ENCODE peak calls at places on chromosomes 2 and 18, in five cellular contexts. S is foreskin keratinocyte; M is activated CD4-positive, CD25-positive, alpha-beta regulatory T cell; J is ovary; O is mesenteric fat pad. F is an unnamed sample.

GRCh38 chr2:185318271-185318724 is 420.3 kb upstream of the FSIP2 start:
- DNase-seq in J (no peak), S (peak), M (no peak), O (no peak), F (no peak)

GRCh38 chr2:32711219-32711618 is 83.4 kb downstream of the TTC27 start:
- DNase-seq in M (no peak), S (peak), J (no peak), O (no peak), F (no peak)

GRCh38 chr18:77821892-77822291 is 572.2 kb downstream of the GALR1 start:
- DNase-seq in J (no peak), O (no peak), S (no peak), M (no peak), F (no peak)

GRCh38 chr2:119638891-119639539 is 40.0 kb upstream of the TMEM177 start:
- DNase-seq in J (no peak), O (no peak), M (no peak), S (no peak), F (no peak)

GRCh38 chr2:170300993-170301392 is 123.0 kb downstream of the MYO3B start:
- DNase-seq in O (no peak), S (no peak), J (no peak), M (no peak), F (no peak)

GRCh38 chr18:73848656-73849055 is 299.0 kb downstream of the FBXO15 start:
- DNase-seq in J (no peak), S (no peak), O (no peak), M (no peak), F (no peak)

GRCh38 chr2:151928380-151928779 is 100.2 kb upstream of the ARL5A start:
- DNase-seq in J (no peak), O (no peak), M (no peak), S (peak), F (no peak)

GRCh38 chr2:28716265-28716865 is 35.3 kb upstream of the PPP1CB start:
- DNase-seq in M (no peak), O (no peak), J (peak), S (peak), F (no peak)

GRCh38 chr18:11981633-11982366 is 493 bp downstream of the IMPA2 start:
- DNase-seq in M (no peak), S (peak), J (peak), O (peak), F (peak)

GRCh38 chr2:196984888-196985287 is 58.4 kb upstream of the PGAP1 start:
- DNase-seq in S (no peak), J (no peak), M (no peak), O (no peak), F (no peak)

GRCh38 chr2:130391872-130392670 is 36.2 kb downstream of the PTPN18 start:
- DNase-seq in S (no peak), J (no peak), O (peak), M (no peak), F (peak)

GRCh38 chr2:172239944-172240590 is 137.4 kb upstream of the DLX2 start:
- DNase-seq in M (no peak), S (no peak), O (no peak), J (no peak), F (no peak)

GRCh38 chr18:33472554-33472953 is 32.0 kb upstream of the CCDC178 start:
- DNase-seq in S (no peak), J (no peak), O (no peak), M (no peak), F (no peak)

GRCh38 chr2:3302751-3303582 is 74.7 kb downstream of the EIPR1 start:
- DNase-seq in M (no peak), S (no peak), J (no peak), O (no peak), F (peak)

GRCh38 chr2:119536209-119536608 is 8.0 kb upstream of the CFAP221 start:
- DNase-seq in J (no peak), M (no peak), S (no peak), O (no peak), F (no peak)

GRCh38 chr2:123179526-123179925 is 845.6 kb upstream of the CNTNAP5 start:
- DNase-seq in S (no peak), J (no peak), O (no peak), M (no peak), F (no peak)

GRCh38 chr2:178764097-178764496 is 43.1 kb downstream of the TTN start:
- DNase-seq in S (no peak), O (no peak), M (no peak), J (no peak), F (no peak)

GRCh38 chr2:53422979-53423378 is 344.6 kb upstream of the CHAC2 start:
- DNase-seq in J (no peak), S (peak), M (no peak), O (no peak), F (peak)

GRCh38 chr2:56474412-56475158 is 290.8 kb downstream of the CCDC85A start:
- DNase-seq in O (no peak), J (no peak), M (no peak), S (peak), F (peak)

GRCh38 chr2:23828986-23829385 is 97.9 kb downstream of the ATAD2B start:
- DNase-seq in S (no peak), O (no peak), M (no peak), J (no peak), F (no peak)

GRCh38 chr2:53275743-53276142 is 491.9 kb upstream of the CHAC2 start:
- DNase-seq in S (no peak), M (no peak), O (no peak), J (no peak), F (no peak)

F was measured in left lobe of liver.